ENCODE peak calls at places on chromosomes 11 and 22, in nine cellular contexts. Z is A549, A is fibroblast of lung, D is left lung, H is colonic mucosa, I is astrocyte of the cerebellum, O is fibroblast of mammary gland, P is lower lobe of right lung, W is AG04450. C is an unnamed sample.

GRCh38 chr11:85170184-85170583 is 457.0 kb downstream of the DLG2 start:
- DNase-seq in W (peak), H (no peak), I (peak), O (peak), P (no peak), Z (peak), A (peak), D (no peak), C (no peak)

GRCh38 chr11:66011785-66012303 is at the start of gene CST6:
- DNase-seq in H (no peak), W (no peak), O (no peak), P (no peak), I (no peak), Z (no peak), A (no peak), D (peak), C (no peak)

GRCh38 chr22:36301851-36302250 is 48.9 kb downstream of the APOL1 start:
- DNase-seq in H (no peak), Z (no peak), W (peak), I (no peak), A (peak), D (no peak), P (no peak), O (peak), C (peak)

GRCh38 chr11:74447720-74448119 is 19.6 kb downstream of the KCNE3 start:
- DNase-seq in A (no peak), D (no peak), O (no peak), I (no peak), H (no peak), P (no peak), Z (no peak), W (no peak), C (no peak)

GRCh38 chr11:105670811-105671210 is 60.9 kb downstream of the GRIA4 start:
- DNase-seq in P (no peak), H (no peak), W (no peak), O (peak), A (no peak), D (no peak), Z (no peak), I (no peak), C (peak)

GRCh38 chr11:126083829-126084607 is 21.4 kb upstream of the CDON start:
- DNase-seq in H (no peak), D (no peak), O (no peak), W (no peak), A (no peak), I (no peak), P (no peak), Z (no peak), C (no peak)

GRCh38 chr11:73375830-73376167 is 400 bp upstream of the RELT start:
- DNase-seq in Z (no peak), P (no peak), D (no peak), W (no peak), A (no peak), H (no peak), I (no peak), O (no peak), C (no peak)

GRCh38 chr22:29503811-29504372 is 23.9 kb downstream of the NEFH start:
- DNase-seq in O (peak), H (peak), I (peak), A (peak), Z (peak), D (no peak), P (no peak), W (peak), C (peak)

GRCh38 chr11:116719102-116719501 is 53.7 kb downstream of the BUD13 start:
- DNase-seq in W (no peak), H (no peak), O (no peak), Z (no peak), I (no peak), A (no peak), P (no peak), D (no peak), C (no peak)
- H3K4me3 ChIP-seq in W (no peak), H (no peak), O (no peak), Z (no peak), I (no peak), A (no peak), P (no peak), D (no peak), C (no peak)

GRCh38 chr11:19352736-19353110 is 112.0 kb upstream of the E2F8 start:
- DNase-seq in D (no peak), I (peak), P (no peak), H (no peak), W (no peak), Z (no peak), A (no peak), O (no peak), C (no peak)

GRCh38 chr11:19359425-19360000 is 118.8 kb upstream of the E2F8 start:
- DNase-seq in Z (no peak), A (peak), P (no peak), H (no peak), O (peak), D (no peak), W (peak), I (no peak), C (peak)

GRCh38 chr11:19352072-19352735 is 111.5 kb upstream of the E2F8 start:
- DNase-seq in I (peak), O (no peak), A (no peak), H (no peak), Z (no peak), P (no peak), D (no peak), W (no peak), C (no peak)

GRCh38 chr11:19353287-19353686 is 112.5 kb upstream of the E2F8 start:
- DNase-seq in O (no peak), A (no peak), H (no peak), Z (no peak), W (no peak), D (no peak), I (no peak), P (no peak), C (no peak)

DNA sequence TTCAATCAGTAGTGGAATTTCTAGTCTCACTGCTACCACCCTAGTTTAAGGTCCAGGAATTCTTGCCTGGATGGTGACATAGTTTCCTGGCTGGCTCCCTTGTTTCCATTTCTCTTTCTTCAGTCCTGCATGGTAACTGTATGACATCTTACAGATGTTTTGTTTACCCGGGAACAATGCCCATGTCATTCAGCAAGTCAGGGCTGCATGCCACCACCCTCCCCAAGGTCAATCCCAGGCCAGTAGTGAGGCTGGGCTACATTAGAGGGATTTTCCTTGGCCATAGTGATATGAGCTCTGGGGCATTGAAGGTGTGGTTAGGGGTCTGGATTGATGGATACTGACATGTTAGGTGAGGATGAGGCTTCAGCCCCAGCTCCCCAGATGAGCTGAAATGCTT is 114.9 kb upstream of the E2F8 start:
- DNase-seq in P (no peak), I (no peak), O (no peak), D (no peak), A (no peak), H (no peak), W (no peak), Z (no peak), C (no peak)
- TF ChIP-seq CTCF in P (no peak), I (no peak), O (no peak), D (no peak), A (no peak), H (no peak), W (no peak), Z (no peak), C (no peak)

DNA sequence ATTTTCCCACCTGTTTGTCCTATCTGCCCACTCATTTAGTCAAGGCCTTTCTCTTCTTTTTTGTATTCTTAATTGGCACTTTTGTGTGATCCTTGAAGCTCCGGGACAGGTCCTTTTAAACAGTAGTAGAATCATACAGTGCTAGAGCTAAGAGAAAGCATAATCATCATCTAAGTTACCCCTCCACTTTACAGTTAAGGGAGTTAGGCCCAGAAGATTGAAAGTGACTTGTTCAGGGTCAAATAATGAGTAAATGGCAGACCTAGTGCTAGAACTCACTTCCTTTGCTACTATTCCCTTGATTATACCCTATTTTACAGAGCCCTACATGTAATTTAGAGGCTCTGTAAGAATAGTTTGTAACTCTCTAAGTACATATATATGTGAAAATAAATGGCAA is 2.5 kb downstream of the USP47 start:
- DNase-seq in Z (no peak), P (no peak), A (no peak), I (no peak), W (no peak), O (no peak), D (no peak), H (no peak), C (no peak)
- H3K4me3 ChIP-seq in Z (no peak), P (peak), A (peak), I (peak), W (peak), O (peak), D (peak), H (no peak), C (peak)

DNA sequence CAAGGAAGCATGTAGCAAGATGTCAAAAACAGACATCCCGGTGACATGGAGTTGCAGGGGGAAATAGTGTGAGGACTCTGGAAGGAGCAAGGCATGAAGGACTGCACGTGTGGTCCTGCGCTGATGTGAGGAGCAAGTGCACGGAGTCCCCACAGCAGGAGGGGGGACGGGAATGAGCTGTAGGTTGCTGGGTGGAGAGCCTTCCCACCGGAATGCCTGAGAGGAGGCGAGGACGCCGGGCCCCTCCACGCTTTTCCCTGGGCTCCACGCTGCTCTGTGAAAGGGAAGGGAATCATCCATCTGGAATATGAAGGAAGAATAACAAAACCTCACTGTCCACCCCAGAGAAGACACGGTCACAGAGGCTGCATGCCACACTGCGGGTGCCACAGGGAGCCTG is 23.6 kb upstream of the EFCAB6 start:
- DNase-seq in I (no peak), O (no peak), P (peak), H (no peak), Z (no peak), D (no peak), W (no peak), A (no peak), C (no peak)
- TF ChIP-seq CTCF in I (no peak), O (no peak), P (no peak), H (no peak), Z (no peak), D (no peak), W (no peak), A (no peak), C (no peak)

DNA sequence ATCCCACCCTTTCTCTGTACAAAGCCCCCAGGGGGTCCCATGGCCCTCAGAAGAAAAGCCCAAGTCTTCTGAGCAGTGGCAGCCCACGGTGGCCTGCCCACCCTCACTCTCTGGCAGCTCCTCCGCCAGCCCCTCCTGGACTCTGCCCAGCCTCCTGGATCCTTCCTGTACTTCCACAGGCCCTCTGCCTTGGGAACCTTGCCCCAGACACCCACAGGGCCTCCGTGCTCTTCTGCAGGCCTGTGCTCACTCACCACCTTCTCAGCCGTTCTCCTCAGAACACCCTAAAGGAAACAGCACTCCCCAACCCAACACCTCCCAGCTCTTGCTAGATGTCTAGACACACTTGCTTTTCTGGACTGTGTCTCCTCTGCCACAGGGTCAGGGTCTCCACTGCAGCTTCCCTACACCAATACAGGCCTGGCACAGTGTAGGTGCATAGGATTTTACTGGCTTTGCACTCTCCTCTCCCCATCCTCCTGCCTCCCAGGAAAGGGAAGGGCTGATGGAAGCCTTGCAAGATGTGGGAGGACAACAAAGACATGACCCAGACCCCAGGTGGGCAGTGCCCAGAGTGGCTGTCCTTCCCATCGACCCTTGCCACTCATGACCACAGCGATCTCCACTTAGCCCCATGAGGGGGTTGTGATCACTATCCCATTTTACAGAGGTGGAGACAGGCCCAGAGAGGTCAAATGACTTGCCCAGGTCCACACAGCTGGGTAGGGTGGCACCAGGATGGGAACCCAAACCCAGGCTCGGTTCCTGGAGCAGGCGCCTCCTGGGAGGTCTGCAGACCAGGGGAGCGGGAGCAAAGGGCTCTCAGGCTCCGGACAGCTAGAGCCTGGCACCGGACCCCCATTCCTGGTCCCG is 2.0 kb downstream of the SCARF2 start:
- DNase-seq in Z (no peak), H (no peak), A (no peak), I (no peak), W (no peak), O (no peak), D (no peak), P (peak), C (no peak)
- H3K4me3 ChIP-seq in Z (no peak), H (peak), A (peak), I (peak), W (peak), O (peak), D (peak), P (peak), C (peak)

GRCh38 chr11:79466411-79466810 is 25.6 kb upstream of the TENM4 start:
- DNase-seq in Z (no peak), P (no peak), H (no peak), O (peak), W (peak), I (peak), D (no peak), A (peak), C (peak)
- TF ChIP-seq CTCF in Z (no peak), P (no peak), H (no peak), O (no peak), W (no peak), I (no peak), D (no peak), A (no peak), C (no peak)

GRCh38 chr11:23502821-23503220 is 642.5 kb upstream of the CCDC179 start:
- DNase-seq in I (no peak), O (no peak), W (no peak), Z (no peak), D (no peak), P (no peak), A (peak), H (no peak), C (peak)

GRCh38 chr11:23497040-23497439 is 636.8 kb upstream of the CCDC179 start:
- DNase-seq in Z (no peak), W (no peak), I (no peak), O (no peak), A (no peak), H (no peak), P (no peak), D (no peak), C (no peak)

GRCh38 chr11:23502389-23502788 is 642.1 kb upstream of the CCDC179 start:
- DNase-seq in I (no peak), W (no peak), Z (no peak), A (no peak), O (no peak), D (no peak), H (no peak), P (no peak), C (no peak)
- H3K4me3 ChIP-seq in I (no peak), W (no peak), Z (no peak), A (no peak), O (no peak), D (no peak), H (no peak), P (no peak), C (no peak)

GRCh38 chr11:114400222-114400973 is at the start of the genes C11orf71 and RBM7:
- DNase-seq in O (peak), Z (peak), I (peak), W (peak), H (peak), P (peak), A (peak), D (peak), C (peak)
- TF ChIP-seq CTCF in O (no peak), Z (no peak), I (no peak), W (peak), H (no peak), P (peak), A (peak), D (peak), C (no peak)

DNA sequence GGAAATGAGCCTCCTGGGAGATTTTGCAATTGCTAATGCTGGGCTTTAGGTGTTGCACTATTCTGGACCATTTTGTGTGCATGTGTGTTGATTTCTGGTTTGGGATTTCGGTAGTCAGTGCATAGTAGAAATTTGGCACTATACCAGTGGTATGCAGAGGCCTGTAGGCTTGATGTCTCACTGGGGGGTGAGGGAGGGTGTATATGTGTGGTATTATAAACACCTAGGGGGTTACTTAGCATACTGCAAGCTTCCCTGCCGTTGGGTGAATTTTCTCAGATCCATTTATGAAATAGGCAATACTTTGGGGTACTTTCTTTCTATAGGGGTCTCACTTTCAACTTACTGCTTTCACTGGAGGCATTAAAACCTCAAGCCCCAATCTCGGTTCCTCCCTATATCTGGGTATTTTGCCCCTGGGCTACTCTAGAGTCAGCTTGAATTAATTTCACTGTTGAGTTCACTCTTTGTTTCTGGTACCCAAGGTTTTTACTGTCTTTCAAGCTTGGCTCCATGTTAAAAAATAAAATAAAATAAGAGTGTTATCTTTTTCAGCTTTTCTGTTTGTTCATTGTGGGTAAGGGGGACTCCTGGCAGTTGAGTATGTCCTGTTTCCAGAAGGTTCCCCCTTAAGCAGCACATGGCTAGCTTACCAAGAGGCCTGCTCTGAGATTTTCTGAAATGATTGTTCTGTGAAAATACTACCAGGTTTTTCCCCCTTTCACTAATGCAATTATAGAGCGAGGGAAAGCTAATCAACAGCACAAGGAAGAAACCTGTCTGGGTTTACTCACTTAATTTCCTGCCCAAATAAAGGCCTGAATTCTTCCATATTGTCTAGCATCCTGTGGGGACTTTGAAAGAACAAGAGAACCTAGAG is 45.8 kb downstream of the PPFIBP2 start:
- DNase-seq in H (no peak), O (no peak), Z (no peak), A (no peak), D (no peak), W (no peak), I (no peak), P (no peak), C (no peak)
- H3K4me3 ChIP-seq in H (no peak), O (no peak), Z (no peak), A (no peak), D (no peak), W (no peak), I (no peak), P (no peak), C (no peak)

DNA sequence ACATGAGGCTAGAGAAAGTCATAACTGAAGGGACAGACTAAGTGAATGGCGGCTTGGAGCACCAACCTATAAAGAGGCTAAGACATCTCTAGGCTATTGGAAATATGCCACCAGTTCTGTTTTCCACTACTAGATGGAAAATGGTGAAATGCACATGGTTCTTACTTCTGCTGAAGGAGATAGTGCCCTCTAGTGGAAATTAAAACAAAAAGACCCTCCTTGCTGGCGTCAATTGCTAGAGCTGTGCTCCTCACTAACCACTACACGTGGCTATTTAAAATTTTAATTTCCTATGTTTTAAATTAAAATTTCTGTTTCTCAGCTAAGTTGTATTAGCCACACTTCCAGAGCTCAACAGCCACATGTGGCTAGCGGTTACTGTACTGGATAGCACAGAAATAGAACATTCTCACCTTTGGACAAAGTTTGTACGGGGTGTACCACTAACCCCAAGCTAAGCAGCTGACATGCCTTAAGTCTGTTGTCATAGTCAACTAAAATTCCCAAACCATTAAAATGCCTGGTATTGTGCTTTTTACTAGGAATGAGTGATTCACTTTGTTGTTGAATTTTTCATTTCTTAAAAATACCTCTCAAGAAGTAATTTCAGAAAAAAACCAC is 34.1 kb upstream of the CALCA start:
- DNase-seq in I (peak), P (no peak), W (no peak), D (no peak), Z (peak), O (peak), H (no peak), A (peak), C (peak)
- TF ChIP-seq CTCF in I (no peak), P (peak), W (peak), D (no peak), Z (peak), O (peak), H (peak), A (peak), C (peak)